ENCODE peak calls at places on chromosomes 7 and 10, in seven cellular contexts. W is kidney; G is upper lobe of left lung; K is iPS-NIHi11; U is endothelial cell; P is activated CD4-positive, alpha-beta T cell treated with anti-CD3 and anti-CD28 coated beads, Interleukin-2, amount 50 U/mL, for 24 hours; L is COR-L47. Y is an unnamed sample.

GRCh38 chr7:1741751-1742554 is 71.9 kb downstream of the ELFN1 start:
- DNase-seq in W (peak; percentile 69), L (no peak), K (peak; percentile 18), G (peak; percentile 88), P (no peak), U (no peak), Y (no peak)

GRCh38 chr10:60187691-60188090 is 202.0 kb downstream of the ANK3 start:
- DNase-seq in U (no peak), W (no peak), K (no peak), G (no peak), P (no peak), L (no peak), Y (no peak)

GRCh38 chr10:121084029-121084674 is 233.0 kb downstream of the WDR11 start:
- DNase-seq in W (no peak), U (no peak), P (no peak), K (no peak), G (no peak), L (no peak), Y (no peak)

GRCh38 chr7:102039706-102040105 is 222.3 kb downstream of the CUX1 start:
- DNase-seq in G (no peak), L (no peak), U (no peak), K (no peak), W (no peak), P (no peak), Y (peak; percentile 21)

GRCh38 chr7:3042861-3043489 is 692 bp downstream of the CARD11 start:
- DNase-seq in L (no peak), U (no peak), W (no peak), P (peak; percentile 56), G (peak; percentile 61), K (peak; percentile 45), Y (peak; percentile 57)

GRCh38 chr7:73978681-73979563 is 49.1 kb upstream of the ELN start:
- DNase-seq in W (peak; percentile 62), K (peak; percentile 87), L (no peak), U (peak; percentile 49), G (peak; percentile 27), P (no peak), Y (peak; percentile 81)

GRCh38 chr7:75835688-75836285 is 22.2 kb upstream of the CCL24 start:
- DNase-seq in L (no peak), P (no peak), K (no peak), G (peak; percentile 35), W (no peak), U (no peak), Y (no peak)

GRCh38 chr10:49237985-49238384 is 49.8 kb upstream of the TMEM273 start:
- DNase-seq in P (no peak), L (no peak), G (no peak), W (no peak), U (no peak), K (no peak), Y (no peak)

GRCh38 chr7:105841866-105842265 is 34.5 kb downstream of the ATXN7L1 start:
- DNase-seq in U (no peak), G (no peak), P (no peak), K (no peak), W (no peak), L (no peak), Y (no peak)

GRCh38 chr7:74655785-74656420 is 1.6 kb upstream of the GTF2I start:
- DNase-seq in K (peak; percentile 24), U (no peak), L (no peak), G (no peak), P (no peak), W (no peak), Y (no peak)

GRCh38 chr7:44375236-44375699 is 49.9 kb upstream of the CAMK2B start:
- DNase-seq in G (no peak), W (peak; percentile 35), L (peak; percentile 8), K (peak; percentile 73), P (no peak), U (peak; percentile 62), Y (no peak)

GRCh38 chr10:34681933-34682332 is 133.2 kb downstream of the PARD3 start:
- DNase-seq in L (no peak), U (no peak), G (no peak), P (no peak), W (no peak), K (no peak), Y (no peak)

GRCh38 chr10:114638874-114639625 is 19.0 kb downstream of the ABLIM1 start:
- DNase-seq in G (no peak), P (no peak), W (no peak), U (no peak), L (no peak), K (peak; percentile 26), Y (no peak)

Y was measured in upper lobe of right lung.